ENCODE peak calls at places on chromosomes 12 and 14, in seven cellular contexts. One of them, this sample, is unnamed.

GRCh38 chr14:61662437-61663311 is 32.6 kb upstream of the HIF1A start:
- DNase-seq in lower lobe of right lung: no peak
- DNase-seq in right atrium auricular region: no peak
- DNase-seq in psoas muscle: no peak
- DNase-seq in tibial artery: no peak
- DNase-seq in esophagus squamous epithelium: no peak
- DNase-seq in right cardiac atrium: no peak
- DNase-seq in this sample: no peak

GRCh38 chr14:61466249-61466904 is 145.0 kb downstream of the PRKCH start:
- DNase-seq in lower lobe of right lung: no peak
- DNase-seq in right atrium auricular region: peak; percentile 91
- DNase-seq in psoas muscle: peak; percentile 72
- DNase-seq in tibial artery: peak; percentile 78
- DNase-seq in esophagus squamous epithelium: no peak
- DNase-seq in right cardiac atrium: peak; percentile 93
- DNase-seq in this sample: peak; percentile 85

GRCh38 chr12:989751-990278 is 1.2 kb upstream of the ERC1 start:
- DNase-seq in lower lobe of right lung: no peak
- DNase-seq in right atrium auricular region: peak; percentile 61
- DNase-seq in psoas muscle: no peak
- DNase-seq in tibial artery: no peak
- DNase-seq in esophagus squamous epithelium: no peak
- DNase-seq in right cardiac atrium: no peak
- DNase-seq in this sample: no peak

GRCh38 chr12:122190842-122191668 is 8.1 kb downstream of the LRRC43 start:
- DNase-seq in lower lobe of right lung: peak; percentile 57
- DNase-seq in right atrium auricular region: no peak
- DNase-seq in psoas muscle: peak; percentile 80
- DNase-seq in tibial artery: no peak
- DNase-seq in esophagus squamous epithelium: no peak
- DNase-seq in right cardiac atrium: peak; percentile 71
- DNase-seq in this sample: peak; percentile 15

GRCh38 chr12:88650715-88651114 is 70.4 kb upstream of the KITLG start:
- DNase-seq in lower lobe of right lung: no peak
- DNase-seq in right atrium auricular region: no peak
- DNase-seq in psoas muscle: no peak
- DNase-seq in tibial artery: no peak
- DNase-seq in esophagus squamous epithelium: no peak
- DNase-seq in right cardiac atrium: no peak
- DNase-seq in this sample: peak; percentile 45

GRCh38 chr14:99616832-99617488 is 13.0 kb upstream of the CCDC85C start:
- DNase-seq in lower lobe of right lung: no peak
- DNase-seq in right atrium auricular region: no peak
- DNase-seq in psoas muscle: no peak
- DNase-seq in tibial artery: no peak
- DNase-seq in esophagus squamous epithelium: no peak
- DNase-seq in right cardiac atrium: no peak
- DNase-seq in this sample: no peak

GRCh38 chr12:27623645-27624044 is 72.6 kb upstream of the REP15 start:
- DNase-seq in lower lobe of right lung: no peak
- DNase-seq in right atrium auricular region: no peak
- DNase-seq in psoas muscle: no peak
- DNase-seq in tibial artery: no peak
- DNase-seq in esophagus squamous epithelium: no peak
- DNase-seq in right cardiac atrium: no peak
- DNase-seq in this sample: no peak

GRCh38 chr12:52611080-52611468 is 7.3 kb downstream of the KRT73 start:
- DNase-seq in lower lobe of right lung: no peak
- DNase-seq in right atrium auricular region: peak; percentile 30
- DNase-seq in psoas muscle: no peak
- DNase-seq in tibial artery: no peak
- DNase-seq in esophagus squamous epithelium: no peak
- DNase-seq in right cardiac atrium: no peak
- DNase-seq in this sample: no peak

GRCh38 chr12:40957417-40957816 is 230.7 kb upstream of the PDZRN4 start:
- DNase-seq in lower lobe of right lung: no peak
- DNase-seq in right atrium auricular region: no peak
- DNase-seq in psoas muscle: no peak
- DNase-seq in tibial artery: no peak
- DNase-seq in esophagus squamous epithelium: no peak
- DNase-seq in right cardiac atrium: no peak
- DNase-seq in this sample: no peak

GRCh38 chr12:1559729-1560128 is 34.7 kb downstream of the FBXL14 start:
- DNase-seq in lower lobe of right lung: no peak
- DNase-seq in right atrium auricular region: no peak
- DNase-seq in psoas muscle: no peak
- DNase-seq in tibial artery: no peak
- DNase-seq in esophagus squamous epithelium: no peak
- DNase-seq in right cardiac atrium: no peak
- DNase-seq in this sample: no peak

GRCh38 chr14:103519043-103519836 is 3.4 kb downstream of the CKB start:
- DNase-seq in lower lobe of right lung: peak; percentile 45
- DNase-seq in right atrium auricular region: no peak
- DNase-seq in psoas muscle: no peak
- DNase-seq in tibial artery: peak; percentile 88
- DNase-seq in esophagus squamous epithelium: no peak
- DNase-seq in right cardiac atrium: no peak
- DNase-seq in this sample: no peak

GRCh38 chr12:104602901-104603300 is 146.2 kb downstream of the CHST11 start:
- DNase-seq in lower lobe of right lung: no peak
- DNase-seq in right atrium auricular region: no peak
- DNase-seq in psoas muscle: no peak
- DNase-seq in tibial artery: no peak
- DNase-seq in esophagus squamous epithelium: no peak
- DNase-seq in right cardiac atrium: no peak
- DNase-seq in this sample: no peak

GRCh38 chr14:80698974-80699373 is 242.6 kb downstream of the CEP128 start:
- DNase-seq in lower lobe of right lung: no peak
- DNase-seq in right atrium auricular region: no peak
- DNase-seq in psoas muscle: no peak
- DNase-seq in tibial artery: no peak
- DNase-seq in esophagus squamous epithelium: no peak
- DNase-seq in right cardiac atrium: no peak
- DNase-seq in this sample: no peak

GRCh38 chr12:105485926-105486325 is 155.4 kb downstream of the C12orf75 start:
- DNase-seq in lower lobe of right lung: no peak
- DNase-seq in right atrium auricular region: no peak
- DNase-seq in psoas muscle: no peak
- DNase-seq in tibial artery: no peak
- DNase-seq in esophagus squamous epithelium: no peak
- DNase-seq in right cardiac atrium: no peak
- DNase-seq in this sample: no peak

GRCh38 chr12:76032043-76032981 is 736 bp upstream of the PHLDA1 start:
- DNase-seq in lower lobe of right lung: no peak
- DNase-seq in right atrium auricular region: peak; percentile 75
- DNase-seq in psoas muscle: peak; percentile 59
- DNase-seq in tibial artery: peak; percentile 76
- DNase-seq in esophagus squamous epithelium: no peak
- DNase-seq in right cardiac atrium: peak; percentile 76
- DNase-seq in this sample: no peak

GRCh38 chr12:14327717-14328116 is 37.8 kb upstream of the ATF7IP start:
- DNase-seq in lower lobe of right lung: no peak
- DNase-seq in right atrium auricular region: no peak
- DNase-seq in psoas muscle: no peak
- DNase-seq in tibial artery: no peak
- DNase-seq in esophagus squamous epithelium: no peak
- DNase-seq in right cardiac atrium: no peak
- DNase-seq in this sample: no peak

GRCh38 chr12:56922032-56922431 is 12.2 kb downstream of the SDR9C7 start:
- DNase-seq in lower lobe of right lung: no peak
- DNase-seq in right atrium auricular region: no peak
- DNase-seq in psoas muscle: no peak
- DNase-seq in tibial artery: no peak
- DNase-seq in esophagus squamous epithelium: no peak
- DNase-seq in right cardiac atrium: no peak
- DNase-seq in this sample: no peak

GRCh38 chr14:35666429-35667043 is 132.6 kb downstream of the INSM2 start:
- DNase-seq in lower lobe of right lung: no peak
- DNase-seq in right atrium auricular region: no peak
- DNase-seq in psoas muscle: no peak
- DNase-seq in tibial artery: no peak
- DNase-seq in esophagus squamous epithelium: no peak
- DNase-seq in right cardiac atrium: no peak
- DNase-seq in this sample: no peak

GRCh38 chr14:94018308-94018707 is 7.8 kb upstream of the OTUB2 start:
- DNase-seq in lower lobe of right lung: no peak
- DNase-seq in right atrium auricular region: no peak
- DNase-seq in psoas muscle: no peak
- DNase-seq in tibial artery: no peak
- DNase-seq in esophagus squamous epithelium: no peak
- DNase-seq in right cardiac atrium: peak; percentile 33
- DNase-seq in this sample: no peak

GRCh38 chr12:26870491-26871419 is 37.8 kb upstream of the ITPR2 start:
- DNase-seq in lower lobe of right lung: peak; percentile 60
- DNase-seq in right atrium auricular region: no peak
- DNase-seq in psoas muscle: peak; percentile 63
- DNase-seq in tibial artery: no peak
- DNase-seq in esophagus squamous epithelium: no peak
- DNase-seq in right cardiac atrium: peak; percentile 57
- DNase-seq in this sample: peak; percentile 23

GRCh38 chr12:92955997-92956663 is 27.0 kb upstream of the EEA1 start:
- DNase-seq in lower lobe of right lung: no peak
- DNase-seq in right atrium auricular region: no peak
- DNase-seq in psoas muscle: no peak
- DNase-seq in tibial artery: no peak
- DNase-seq in esophagus squamous epithelium: no peak
- DNase-seq in right cardiac atrium: no peak
- DNase-seq in this sample: peak; percentile 24

GRCh38 chr14:76762617-76763361 is 1.5 kb downstream of the VASH1 start:
- DNase-seq in lower lobe of right lung: no peak
- DNase-seq in right atrium auricular region: peak; percentile 64
- DNase-seq in psoas muscle: no peak
- DNase-seq in tibial artery: peak; percentile 65
- DNase-seq in esophagus squamous epithelium: no peak
- DNase-seq in right cardiac atrium: peak; percentile 71
- DNase-seq in this sample: no peak
- H3K27ac ChIP-seq in lower lobe of right lung: peak overlapping the region; percentile 85
- H3K27ac ChIP-seq in right atrium auricular region: peak overlapping the region; percentile 98
- H3K27ac ChIP-seq in psoas muscle: no peak overlapping the region
- H3K27ac ChIP-seq in tibial artery: peak overlapping the region; percentile 87
- H3K27ac ChIP-seq in esophagus squamous epithelium: no peak overlapping the region
- H3K27ac ChIP-seq in right cardiac atrium: peak overlapping the region; percentile 84
- H3K27ac ChIP-seq in this sample: no peak overlapping the region

DNA sequence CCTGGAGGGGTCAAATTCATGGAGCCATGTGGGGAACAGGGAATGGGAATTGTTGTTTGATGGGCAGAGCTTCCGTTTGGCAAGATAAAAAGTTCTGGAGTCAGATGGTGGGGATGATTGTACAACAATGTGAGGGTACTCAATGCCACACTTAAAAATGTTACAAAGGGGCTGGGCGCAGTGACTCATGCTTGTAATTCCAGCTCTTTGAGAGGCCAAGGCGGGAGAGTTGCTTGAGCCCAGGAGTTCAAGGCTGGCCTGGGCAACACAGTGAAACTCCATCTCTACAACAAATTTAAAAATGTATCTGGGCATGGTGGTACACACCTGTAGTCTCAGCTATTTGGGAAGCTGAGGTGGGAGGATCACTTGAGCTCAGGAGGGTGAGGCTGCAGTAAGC is 66.0 kb upstream of the DIO3 start:
- DNase-seq in lower lobe of right lung: peak; percentile 20
- DNase-seq in right atrium auricular region: peak; percentile 28
- DNase-seq in psoas muscle: no peak
- DNase-seq in tibial artery: peak; percentile 28
- DNase-seq in esophagus squamous epithelium: no peak
- DNase-seq in right cardiac atrium: no peak
- DNase-seq in this sample: no peak
- H3K4me3 ChIP-seq in lower lobe of right lung: no peak overlapping the region
- H3K4me3 ChIP-seq in right atrium auricular region: no peak overlapping the region
- H3K4me3 ChIP-seq in psoas muscle: no peak overlapping the region
- H3K4me3 ChIP-seq in tibial artery: no peak overlapping the region
- H3K4me3 ChIP-seq in esophagus squamous epithelium: no peak overlapping the region
- H3K4me3 ChIP-seq in right cardiac atrium: no peak overlapping the region
- H3K4me3 ChIP-seq in this sample: no peak overlapping the region

DNA sequence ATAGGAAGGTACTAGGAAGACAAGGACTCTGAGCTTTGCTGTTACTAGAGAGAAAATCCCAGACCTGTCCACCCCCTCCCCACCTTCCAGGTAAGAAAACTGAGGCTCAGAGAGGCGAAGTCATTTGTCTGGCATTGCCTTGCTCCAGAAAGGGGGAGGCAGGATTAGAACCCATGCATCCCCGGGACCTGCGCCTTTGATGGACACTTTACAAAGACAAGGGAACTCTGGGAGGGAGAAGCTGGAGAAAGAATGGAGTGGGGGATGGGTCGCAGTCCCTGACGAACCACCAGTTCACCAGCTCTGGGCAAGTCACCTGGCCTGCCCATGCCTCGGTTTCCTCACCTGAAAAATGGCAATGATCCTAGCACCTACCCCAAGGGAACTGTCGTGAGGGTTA is 10.8 kb downstream of the TRPV4 start:
- DNase-seq in lower lobe of right lung: no peak
- DNase-seq in right atrium auricular region: no peak
- DNase-seq in psoas muscle: no peak
- DNase-seq in tibial artery: no peak
- DNase-seq in esophagus squamous epithelium: no peak
- DNase-seq in right cardiac atrium: no peak
- DNase-seq in this sample: no peak
- H3K27ac ChIP-seq in lower lobe of right lung: no peak overlapping the region
- H3K27ac ChIP-seq in right atrium auricular region: no peak overlapping the region
- H3K27ac ChIP-seq in psoas muscle: no peak overlapping the region
- H3K27ac ChIP-seq in tibial artery: no peak overlapping the region
- H3K27ac ChIP-seq in esophagus squamous epithelium: peak overlapping the region; percentile 72
- H3K27ac ChIP-seq in right cardiac atrium: no peak overlapping the region
- H3K27ac ChIP-seq in this sample: no peak overlapping the region

DNA sequence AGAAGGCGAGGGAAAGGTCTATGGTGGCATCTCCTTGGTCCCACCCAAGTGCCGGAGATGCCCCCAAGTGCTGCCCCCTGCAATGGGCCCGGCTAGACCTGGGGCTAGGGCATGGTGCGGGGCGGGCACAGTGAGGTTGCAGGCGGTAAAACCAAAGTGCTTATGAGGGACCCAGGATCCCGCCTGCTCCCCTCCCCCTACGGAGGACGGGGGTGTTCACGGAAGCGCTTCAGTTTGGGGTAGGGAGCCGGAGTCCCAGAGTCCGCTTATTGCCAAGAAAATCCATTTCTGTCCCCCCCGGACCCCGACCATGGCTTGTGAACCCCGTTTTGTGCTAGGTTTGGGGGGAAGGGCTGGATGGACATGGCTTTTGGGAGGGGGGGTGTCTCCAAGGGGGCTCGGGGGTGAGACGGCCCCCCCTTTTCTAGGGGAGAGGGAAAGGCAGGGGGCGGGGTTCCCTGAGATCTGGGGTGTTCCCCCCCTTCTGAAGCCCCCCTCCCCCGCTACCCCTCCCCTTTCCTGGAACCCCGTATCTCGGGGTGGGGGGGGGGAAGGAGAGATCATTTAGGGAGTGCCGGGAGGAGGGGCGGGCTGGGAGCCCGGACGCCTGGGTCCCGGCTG is 5.4 kb upstream of the GPR84 start:
- DNase-seq in lower lobe of right lung: no peak
- DNase-seq in right atrium auricular region: no peak
- DNase-seq in psoas muscle: no peak
- DNase-seq in tibial artery: no peak
- DNase-seq in esophagus squamous epithelium: no peak
- DNase-seq in right cardiac atrium: peak; percentile 74
- DNase-seq in this sample: no peak
- H3K4me3 ChIP-seq in lower lobe of right lung: peak overlapping the region; percentile 46
- H3K4me3 ChIP-seq in right atrium auricular region: peak overlapping the region; percentile 26
- H3K4me3 ChIP-seq in psoas muscle: peak overlapping the region; percentile 52
- H3K4me3 ChIP-seq in tibial artery: peak overlapping the region; percentile 46
- H3K4me3 ChIP-seq in esophagus squamous epithelium: peak overlapping the region; percentile 54
- H3K4me3 ChIP-seq in right cardiac atrium: peak overlapping the region; percentile 53
- H3K4me3 ChIP-seq in this sample: peak overlapping the region; percentile 49

This sample was measured in AG04450.